ENCODE peak calls at places on chromosomes 3 and 15, in six cellular contexts. A is testis, C is A549, F is Peyer's patch, B is endothelial cell of umbilical vein, P is ovary. M is an unnamed sample.

GRCh38 chr15:63372018-63372705 is 9.5 kb downstream of the CA12 start:
- DNase-seq in A (no peak), C (peak; percentile 95), F (no peak), B (peak; percentile 51), P (no peak), M (peak; percentile 33)

GRCh38 chr15:52790166-52790708 is at the start of gene ONECUT1:
- DNase-seq in A (peak; percentile 68), C (peak; percentile 79), F (no peak), B (peak; percentile 44), P (peak; percentile 39), M (no peak)

GRCh38 chr3:34842706-34843478 is 796.4 kb upstream of the ARPP21 start:
- DNase-seq in A (no peak), C (no peak), F (no peak), B (no peak), P (no peak), M (no peak)

GRCh38 chr3:47491186-47491585 is 15.4 kb upstream of the SCAP start:
- DNase-seq in A (no peak), C (no peak), F (no peak), B (no peak), P (no peak), M (no peak)

GRCh38 chr3:156687023-156687422 is 12.6 kb downstream of the TIPARP start:
- DNase-seq in A (no peak), C (no peak), F (no peak), B (no peak), P (no peak), M (no peak)

GRCh38 chr15:78915341-78916087 is 29.3 kb downstream of the CTSH start:
- DNase-seq in A (peak; percentile 47), C (no peak), F (no peak), B (no peak), P (no peak), M (no peak)

GRCh38 chr3:82080261-82080660 is 318.8 kb upstream of the GBE1 start:
- DNase-seq in A (no peak), C (no peak), F (no peak), B (peak; percentile 61), P (no peak), M (no peak)

GRCh38 chr15:71718116-71718910 is 92.0 kb upstream of the NR2E3 start:
- DNase-seq in A (no peak), C (no peak), F (no peak), B (no peak), P (no peak), M (no peak)

GRCh38 chr3:15647629-15648167 is 46.2 kb downstream of the BTD start:
- DNase-seq in A (no peak), C (no peak), F (peak; percentile 69), B (peak; percentile 98), P (no peak), M (no peak)

GRCh38 chr3:42501681-42502428 is 588 bp upstream of the VIPR1 start:
- DNase-seq in A (peak; percentile 67), C (no peak), F (peak; percentile 66), B (peak; percentile 50), P (no peak), M (no peak)

GRCh38 chr3:98780343-98780742 is 17.2 kb downstream of the ST3GAL6 start:
- DNase-seq in A (no peak), C (no peak), F (no peak), B (no peak), P (no peak), M (no peak)

GRCh38 chr3:67655364-67656121 is 1.1 kb upstream of the SUCLG2 start:
- DNase-seq in A (peak; percentile 78), C (no peak), F (peak; percentile 93), B (no peak), P (peak; percentile 12), M (no peak)

GRCh38 chr3:136586580-136586979 is 165.6 kb downstream of the STAG1 start:
- DNase-seq in A (no peak), C (no peak), F (no peak), B (no peak), P (no peak), M (no peak)

GRCh38 chr3:197510642-197511018 is 45.1 kb downstream of the BDH1 start:
- DNase-seq in A (no peak), C (no peak), F (no peak), B (no peak), P (no peak), M (no peak)

GRCh38 chr3:55579499-55579898 is 92.4 kb upstream of the WNT5A start:
- DNase-seq in A (no peak), C (no peak), F (no peak), B (peak; percentile 25), P (no peak), M (no peak)

GRCh38 chr3:13708871-13709595 is 160.1 kb downstream of the FBLN2 start:
- DNase-seq in A (no peak), C (no peak), F (no peak), B (no peak), P (no peak), M (no peak)

GRCh38 chr15:90902996-90903732 is at the start of gene MAN2A2:
- DNase-seq in A (peak; percentile 53), C (peak; percentile 62), F (peak; percentile 69), B (peak; percentile 52), P (peak; percentile 63), M (peak; percentile 90)

GRCh38 chr15:41286665-41287333 is 45.6 kb downstream of the OIP5 start:
- DNase-seq in A (no peak), C (no peak), F (no peak), B (no peak), P (no peak), M (no peak)

GRCh38 chr3:179703816-179704215 is 51.0 kb downstream of the USP13 start:
- DNase-seq in A (no peak), C (no peak), F (no peak), B (no peak), P (no peak), M (no peak)

GRCh38 chr15:65954289-65954741 is 85.0 kb downstream of the RAB11A start:
- DNase-seq in A (no peak), C (no peak), F (no peak), B (peak; percentile 24), P (no peak), M (no peak)

GRCh38 chr3:55624238-55624637 is 137.1 kb upstream of the WNT5A start:
- DNase-seq in A (no peak), C (no peak), F (no peak), B (no peak), P (no peak), M (no peak)

GRCh38 chr3:153624310-153625030 is 462.4 kb downstream of the RAP2B start:
- DNase-seq in A (no peak), C (no peak), F (no peak), B (peak; percentile 65), P (no peak), M (no peak)

GRCh38 chr3:56361731-56362130 is 106.5 kb downstream of the ERC2 start:
- DNase-seq in A (no peak), C (no peak), F (no peak), B (no peak), P (no peak), M (no peak)

GRCh38 chr3:187735383-187735782 is 9.9 kb downstream of the BCL6 start:
- DNase-seq in A (no peak), C (no peak), F (no peak), B (no peak), P (no peak), M (no peak)
- H3K4me1 ChIP-seq in A (peaks cover 17% of the 10 kb centered on the region), C (peaks cover 22% of the 10 kb centered on the region), F (no peaks in the 10 kb centered on the region), B (peaks cover 29% of the 10 kb centered on the region), P (peaks cover 7% of the 10 kb centered on the region), M (peaks cover 55% of the 10 kb centered on the region)

DNA sequence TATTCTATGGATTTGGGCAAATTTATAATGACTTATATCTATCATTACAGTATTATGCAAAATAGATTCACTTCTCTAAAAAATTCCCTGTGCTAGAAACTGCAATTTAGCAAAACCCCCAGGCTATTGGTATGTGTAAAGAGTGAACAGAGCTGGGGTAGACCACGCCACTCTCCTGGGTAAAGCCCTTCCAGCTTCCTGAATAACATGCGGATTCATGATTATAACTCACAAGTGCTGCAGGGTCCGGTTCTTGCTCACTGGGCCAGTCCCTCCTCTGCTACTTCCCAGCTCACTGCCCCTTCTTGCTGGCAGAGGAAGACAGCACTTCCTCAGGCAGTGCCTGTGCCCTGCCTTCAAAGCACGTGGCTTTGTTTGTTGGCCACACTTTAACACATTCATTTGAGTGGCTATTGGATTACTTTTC is 4.1 kb downstream of the CD80 start:
- DNase-seq in A (no peak), C (no peak), F (peak; percentile 37), B (peak; percentile 31), P (no peak), M (no peak)
- TF ChIP-seq POLR2A in A (no peak), C (no peak), F (no peak), B (no peak), P (no peak), M (no peak)

GRCh38 chr3:4493008-4493930 is at the start of gene ITPR1:
- DNase-seq in A (peak; percentile 99), C (peak; percentile 94), F (peak; percentile 99), B (peak; percentile 99), P (peak; percentile 98), M (peak; percentile 96)

GRCh38 chr3:4494807-4495200 is 1.7 kb downstream of the ITPR1 start:
- DNase-seq in A (peak; percentile 28), C (no peak), F (no peak), B (no peak), P (no peak), M (no peak)

GRCh38 chr3:4493931-4494806 is 1.0 kb downstream of the ITPR1 start:
- DNase-seq in A (peak; percentile 63), C (no peak), F (peak; percentile 28), B (peak; percentile 46), P (peak; percentile 55), M (no peak)

GRCh38 chr3:4491873-4492239 is 1.3 kb upstream of the ITPR1 start:
- DNase-seq in A (no peak), C (no peak), F (no peak), B (no peak), P (no peak), M (no peak)

DNA sequence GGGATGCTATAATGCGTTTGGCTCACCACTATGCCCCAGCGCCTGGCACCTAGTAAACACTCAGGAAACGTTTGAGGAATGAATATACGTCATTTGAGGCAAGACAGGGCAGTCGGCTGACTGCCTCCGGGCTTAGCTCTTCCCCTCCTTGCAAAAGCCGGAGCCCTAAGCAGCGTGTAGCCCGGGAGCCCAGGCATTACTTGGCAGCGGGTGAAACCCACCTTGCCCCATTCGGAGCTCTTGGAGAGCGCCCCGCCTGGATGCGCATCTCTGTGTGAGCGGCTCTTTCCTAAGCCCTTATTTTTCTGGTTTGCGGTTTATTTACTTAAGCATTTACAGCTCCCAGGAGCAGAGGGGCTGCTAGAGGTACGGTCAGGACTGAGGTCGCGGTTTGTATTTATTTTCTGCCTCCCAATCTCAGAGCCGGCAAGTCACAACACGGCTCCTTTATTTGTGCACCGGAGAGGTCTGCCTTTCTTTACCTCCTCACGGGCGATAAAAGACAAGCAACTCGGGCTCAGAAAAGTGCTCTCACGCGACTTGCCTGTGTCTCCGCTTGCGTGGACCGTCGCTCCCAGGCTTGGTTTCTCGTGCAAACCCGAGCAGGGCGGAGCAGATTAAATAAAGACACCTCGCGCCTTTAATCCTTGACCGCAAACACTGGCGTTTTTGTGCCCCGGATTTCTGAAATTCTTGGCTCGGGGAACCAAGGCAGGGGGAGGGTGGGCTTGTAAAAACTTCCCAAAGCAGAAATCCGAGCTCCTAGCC is 724 bp upstream of the ITPR1 start:
- DNase-seq in A (peak; percentile 65), C (peak; percentile 32), F (peak; percentile 54), B (peak; percentile 65), P (peak; percentile 56), M (peak; percentile 46)
- TF ChIP-seq CTCF in A (no peak), C (no peak), F (no peak), B (no peak), P (no peak), M (no peak)

GRCh38 chr15:43774062-43774461 is 2.7 kb downstream of the ELL3 start:
- DNase-seq in A (no peak), C (no peak), F (no peak), B (no peak), P (no peak), M (no peak)
- H3K4me1 ChIP-seq in A (peaks cover 17% of the 10 kb centered on the region), C (peaks cover 8% of the 10 kb centered on the region), F (no peaks in the 10 kb centered on the region), B (peaks cover 3% of the 10 kb centered on the region), P (peaks cover 1% of the 10 kb centered on the region), M (peaks cover 9% of the 10 kb centered on the region)

GRCh38 chr3:147298511-147298982 is 107.8 kb downstream of the ZIC4 start:
- DNase-seq in A (no peak), C (peak; percentile 3), F (no peak), B (peak; percentile 75), P (no peak), M (no peak)
- TF ChIP-seq POLR2A in A (no peak), C (no peak), F (no peak), B (no peak), P (no peak), M (no peak)